ENCODE peak calls at places on chromosomes 16 and 17, in seven cellular contexts. L is stomach, E is prostate gland, Q is breast epithelium, N is ascending aorta, J is adrenal gland, B is HepG2. W is an unnamed sample.

GRCh38 chr17:74070374-74070773 is 133.1 kb upstream of the RPL38 start:
- DNase-seq in N (no peak), E (no peak), J (no peak), B (no peak), Q (no peak), L (no peak), W (no peak)

GRCh38 chr16:12532871-12533610 is 270.6 kb downstream of the CPPED1 start:
- DNase-seq in J (no peak), L (no peak), N (no peak), B (no peak), Q (no peak), E (no peak), W (no peak)

GRCh38 chr17:45388604-45389325 is 43.9 kb downstream of the ARHGAP27 start:
- DNase-seq in L (no peak), N (no peak), E (no peak), B (no peak), J (no peak), Q (no peak), W (no peak)

GRCh38 chr17:1961187-1961586 is 63.9 kb downstream of the RTN4RL1 start:
- DNase-seq in Q (no peak), L (no peak), J (no peak), N (no peak), E (no peak), B (no peak), W (no peak)

GRCh38 chr16:28496844-28497243 is 2.4 kb downstream of the APOBR start:
- DNase-seq in E (no peak), B (no peak), L (no peak), Q (no peak), N (no peak), J (no peak), W (no peak)

GRCh38 chr17:66474810-66475497 is 172.5 kb downstream of the PRKCA start:
- DNase-seq in B (peak; percentile 56), Q (no peak), N (no peak), E (no peak), L (no peak), J (no peak), W (no peak)

GRCh38 chr17:77426676-77427386 is 286.1 kb downstream of the SEC14L1 start:
- DNase-seq in E (no peak), B (no peak), N (peak; percentile 63), J (no peak), L (no peak), Q (no peak), W (no peak)

GRCh38 chr16:85473909-85474640 is 139.0 kb upstream of the GSE1 start:
- DNase-seq in B (no peak), E (no peak), N (no peak), L (no peak), Q (no peak), J (no peak), W (no peak)

GRCh38 chr16:11296351-11296705 is 15.2 kb upstream of the PRM1 start:
- DNase-seq in J (no peak), E (no peak), L (no peak), N (no peak), Q (no peak), B (no peak), W (no peak)

GRCh38 chr17:32357615-32358014 is 7.7 kb downstream of the ZNF207 start:
- DNase-seq in B (no peak), N (no peak), E (no peak), J (no peak), Q (no peak), L (no peak), W (no peak)

GRCh38 chr17:1368588-1368987 is 31.4 kb downstream of the YWHAE start:
- DNase-seq in N (no peak), E (no peak), B (no peak), L (no peak), J (no peak), Q (no peak), W (no peak)

GRCh38 chr17:67613961-67614360 is 103.8 kb upstream of the NOL11 start:
- DNase-seq in Q (no peak), E (no peak), J (no peak), B (no peak), L (no peak), N (no peak), W (no peak)

GRCh38 chr17:66492500-66493123 is 190.2 kb downstream of the PRKCA start:
- DNase-seq in L (no peak), J (no peak), N (no peak), B (no peak), E (no peak), Q (no peak), W (no peak)

GRCh38 chr16:53692146-53692545 is 11.5 kb downstream of the RPGRIP1L start:
- DNase-seq in Q (no peak), N (no peak), L (no peak), B (no peak), E (no peak), J (no peak), W (no peak)

GRCh38 chr16:17101646-17102045 is 369.1 kb downstream of the XYLT1 start:
- DNase-seq in Q (no peak), B (no peak), E (no peak), N (no peak), L (no peak), J (no peak), W (no peak)

GRCh38 chr16:69329369-69330285 is 761 bp downstream of the PDF start:
- DNase-seq in L (no peak), J (no peak), Q (no peak), B (no peak), E (no peak), N (peak; percentile 63), W (no peak)

GRCh38 chr17:56596741-56597494 is 3.4 kb downstream of the NOG start:
- DNase-seq in N (no peak), J (no peak), B (no peak), L (no peak), Q (no peak), E (no peak), W (no peak)

GRCh38 chr16:53714080-53715050 is 10.4 kb downstream of the FTO start:
- DNase-seq in L (no peak), E (no peak), J (no peak), Q (no peak), B (no peak), N (no peak), W (no peak)

GRCh38 chr17:57565119-57565635 is 179.9 kb downstream of the CCDC182 start:
- DNase-seq in B (no peak), N (no peak), Q (no peak), J (no peak), L (no peak), E (no peak), W (no peak)

GRCh38 chr17:58272367-58273280 is 8.1 kb downstream of the MPO start:
- DNase-seq in L (no peak), B (no peak), E (no peak), Q (no peak), N (no peak), J (no peak), W (no peak)

GRCh38 chr17:1871743-1872142 is 41.9 kb downstream of the RPA1 start:
- DNase-seq in E (no peak), L (no peak), N (no peak), J (no peak), Q (no peak), B (no peak), W (no peak)

GRCh38 chr16:85639529-85640253 is 26.6 kb downstream of the GSE1 start:
- DNase-seq in Q (peak; percentile 73), N (no peak), J (peak; percentile 87), B (no peak), L (peak; percentile 78), E (peak; percentile 67), W (no peak)

GRCh38 chr16:17411263-17411662 is 59.5 kb downstream of the XYLT1 start:
- DNase-seq in J (no peak), E (no peak), Q (no peak), L (no peak), B (no peak), N (no peak), W (no peak)

GRCh38 chr17:2904135-2904534 is 107.9 kb downstream of the RAP1GAP2 start:
- DNase-seq in J (no peak), Q (no peak), N (no peak), B (no peak), E (no peak), L (peak; percentile 76), W (no peak)

DNA sequence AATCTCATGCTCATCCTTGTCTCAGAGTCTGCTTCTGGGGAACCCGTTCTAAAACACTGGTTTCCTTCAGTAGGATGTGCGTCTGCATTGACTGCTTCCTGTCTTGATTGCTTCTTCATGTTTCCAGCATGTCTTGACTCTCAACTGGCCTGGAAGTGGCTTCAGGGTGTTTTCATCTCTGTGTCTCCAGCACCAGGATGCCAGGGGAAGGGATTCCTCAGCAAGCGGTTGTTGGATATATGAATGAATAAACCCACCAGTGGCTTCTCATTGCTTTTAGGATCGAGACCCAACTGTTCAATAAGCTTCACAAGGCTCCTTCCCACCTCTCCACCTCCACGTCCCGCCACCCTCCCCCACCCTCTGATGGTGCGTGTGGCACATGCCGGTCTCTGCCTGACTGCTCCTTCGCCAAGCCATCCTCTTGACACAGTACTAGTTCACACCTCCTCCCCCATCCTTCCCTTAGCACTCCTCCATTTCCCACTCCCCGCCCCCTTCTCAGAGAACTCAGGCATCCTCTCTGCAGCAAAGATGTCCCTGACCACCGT is 14.1 kb upstream of the TNS4 start:
- DNase-seq in B (no peak), L (no peak), Q (no peak), J (no peak), N (peak; percentile 45), E (no peak), W (no peak)
- H3K4me1 ChIP-seq in B (peaks cover 81% of the 10 kb centered on the region), L (peaks cover 48% of the 10 kb centered on the region), Q (peaks cover 11% of the 10 kb centered on the region), J (no peaks in the 10 kb centered on the region), N (no peaks in the 10 kb centered on the region), E (no peaks in the 10 kb centered on the region), W (peaks cover 5% of the 10 kb centered on the region)

GRCh38 chr17:80424878-80425765 is 10.2 kb downstream of the ENDOV start:
- DNase-seq in E (no peak), B (no peak), Q (no peak), J (no peak), L (no peak), N (no peak), W (no peak)
- H3K4me1 ChIP-seq in E (no peaks in the 10 kb centered on the region), B (no peaks in the 10 kb centered on the region), Q (no peaks in the 10 kb centered on the region), J (no peaks in the 10 kb centered on the region), L (peaks cover 8% of the 10 kb centered on the region), N (peaks cover 5% of the 10 kb centered on the region), W (no peaks in the 10 kb centered on the region)

DNA sequence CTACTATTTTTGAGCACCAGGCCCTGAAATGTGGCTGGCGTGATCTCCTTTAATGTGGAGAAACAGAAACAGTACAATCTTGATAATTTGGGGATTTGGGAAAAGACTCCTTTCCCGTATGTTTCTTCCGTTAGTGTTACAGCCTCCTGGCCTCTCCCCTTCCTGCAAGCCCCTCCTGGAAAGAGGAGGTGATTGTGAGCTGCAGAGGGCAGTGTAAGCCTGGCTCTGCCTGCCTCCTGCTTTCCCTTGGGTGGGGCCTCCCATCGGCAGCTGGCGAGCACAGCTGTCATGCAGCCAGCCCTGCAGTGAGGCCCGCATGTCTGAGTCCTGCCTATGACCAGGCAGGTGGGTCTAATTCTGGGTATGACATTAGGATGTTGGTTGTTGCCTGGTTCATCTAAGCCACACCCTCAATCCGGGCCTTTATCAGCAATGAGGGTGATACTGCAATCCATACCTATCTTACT is 48.7 kb upstream of the WSB1 start:
- DNase-seq in E (peak; percentile 56), N (peak; percentile 93), J (peak; percentile 77), Q (peak; percentile 64), B (peak; percentile 80), L (peak; percentile 74), W (no peak)
- H3K4me1 ChIP-seq in E (peaks cover 7% of the 10 kb centered on the region), N (peaks cover 37% of the 10 kb centered on the region), J (peaks cover 23% of the 10 kb centered on the region), Q (peaks cover 40% of the 10 kb centered on the region), B (peaks cover 36% of the 10 kb centered on the region), L (peaks cover 65% of the 10 kb centered on the region), W (peaks cover 18% of the 10 kb centered on the region)

DNA sequence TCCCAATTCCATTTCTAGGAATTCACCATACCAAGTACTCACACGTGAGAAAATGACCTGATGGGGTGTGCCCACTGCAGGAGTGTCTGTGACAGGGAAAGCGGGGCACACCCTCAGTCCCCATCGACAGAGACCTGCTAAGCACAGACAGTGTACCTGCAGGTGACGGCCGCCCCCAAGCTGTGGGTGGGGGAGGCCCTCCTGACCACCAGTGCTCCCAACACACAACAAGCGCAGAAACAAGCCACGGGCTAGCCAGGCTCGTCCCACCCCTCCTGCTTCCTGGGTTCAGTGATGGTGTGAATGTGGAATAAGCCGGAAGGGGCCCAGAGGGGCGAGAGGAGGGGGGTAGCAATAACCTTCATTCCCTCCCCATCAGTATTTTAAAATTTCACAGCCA is 31.9 kb downstream of the ZCCHC14 start:
- DNase-seq in B (no peak), L (no peak), Q (no peak), N (no peak), E (no peak), J (no peak), W (no peak)
- H3K4me1 ChIP-seq in B (peaks cover 37% of the 10 kb centered on the region), L (peaks cover 64% of the 10 kb centered on the region), Q (peaks cover 20% of the 10 kb centered on the region), N (peaks cover 38% of the 10 kb centered on the region), E (peaks cover 3% of the 10 kb centered on the region), J (peaks cover 34% of the 10 kb centered on the region), W (peaks cover 36% of the 10 kb centered on the region)

W was measured in Panc1.